ENCODE peak calls at places on chromosomes 5 and 9, in eight cellular contexts. M is M059J, H is ecto neural progenitor cell, P is NCI-H146, Y is adipocyte, K is NCI-H1105, V is NCI-H1436 treated with DMSO at 0.1 percent for 48 hours, D is left kidney. T is an unnamed sample.

GRCh38 chr5:7209583-7210139 is 186.3 kb upstream of the ADCY2 start:
- DNase-seq in V (peak; percentile 70), D (peak; percentile 31), M (no peak), Y (no peak), P (no peak), H (no peak), K (peak; percentile 63), T (no peak)

GRCh38 chr9:33748633-33749304 is 46.6 kb upstream of the PRSS3 start:
- DNase-seq in D (no peak), H (no peak), V (no peak), K (no peak), Y (no peak), P (no peak), M (no peak), T (no peak)

GRCh38 chr5:15320896-15321295 is 179.1 kb upstream of the FBXL7 start:
- DNase-seq in Y (no peak), M (no peak), K (peak; percentile 8), D (peak; percentile 81), V (no peak), H (no peak), P (no peak), T (no peak)

GRCh38 chr9:131738838-131739191 is 1.1 kb downstream of the RAPGEF1 start:
- DNase-seq in M (no peak), P (peak; percentile 25), K (no peak), V (no peak), D (no peak), H (no peak), Y (no peak), T (no peak)

GRCh38 chr5:141821430-141821925 is 56.7 kb downstream of the PCDH1 start:
- DNase-seq in P (peak; percentile 26), Y (peak; percentile 97), D (peak; percentile 50), K (no peak), H (no peak), V (no peak), M (peak; percentile 74), T (no peak)

GRCh38 chr5:127228540-127229184 is 61.9 kb upstream of the MEGF10 start:
- DNase-seq in Y (no peak), V (no peak), K (no peak), H (peak; percentile 61), D (peak; percentile 47), M (no peak), P (no peak), T (no peak)

GRCh38 chr9:2837915-2838314 is 6.0 kb downstream of the PUM3 start:
- DNase-seq in K (no peak), Y (peak; percentile 58), D (no peak), P (no peak), M (peak; percentile 40), V (no peak), H (no peak), T (no peak)

GRCh38 chr5:113510836-113511451 is 2.5 kb upstream of the YTHDC2 start:
- DNase-seq in D (peak; percentile 43), V (no peak), P (peak; percentile 31), H (no peak), Y (peak; percentile 74), M (peak; percentile 50), K (no peak), T (no peak)

GRCh38 chr9:3648722-3649121 is 122.9 kb upstream of the RFX3 start:
- DNase-seq in D (no peak), H (no peak), P (no peak), V (no peak), M (no peak), K (no peak), Y (no peak), T (no peak)

GRCh38 chr5:65066385-65066784 is 297.7 kb downstream of the CWC27 start:
- DNase-seq in M (no peak), P (no peak), D (peak; percentile 21), Y (no peak), H (no peak), K (no peak), V (no peak), T (no peak)

GRCh38 chr5:143679777-143680176 is 132.2 kb upstream of the HMHB1 start:
- DNase-seq in K (no peak), M (peak; percentile 85), V (no peak), H (no peak), P (no peak), D (no peak), Y (peak; percentile 35), T (no peak)

GRCh38 chr5:37005946-37006540 is 129.5 kb downstream of the NIPBL start:
- DNase-seq in D (peak; percentile 36), H (no peak), V (no peak), K (no peak), M (peak; percentile 46), P (no peak), Y (peak; percentile 65), T (no peak)

GRCh38 chr5:135861646-135862045 is 27.2 kb downstream of the SLC25A48 start:
- DNase-seq in M (no peak), K (no peak), Y (peak; percentile 3), V (no peak), D (no peak), H (no peak), P (no peak), T (no peak)

GRCh38 chr9:115524467-115525059 is 406.6 kb upstream of the TNC start:
- DNase-seq in H (peak; percentile 52), M (peak; percentile 81), P (no peak), K (peak; percentile 50), D (peak; percentile 91), V (no peak), Y (peak; percentile 85), T (no peak)

GRCh38 chr5:120873083-120873482 is 409.0 kb downstream of the PRR16 start:
- DNase-seq in D (no peak), V (no peak), P (no peak), K (no peak), Y (peak; percentile 73), H (no peak), M (peak; percentile 16), T (no peak)

GRCh38 chr5:159581502-159582249 is 251.4 kb upstream of the IL12B start:
- DNase-seq in M (peak; percentile 99), K (peak; percentile 36), H (no peak), Y (peak; percentile 42), P (no peak), D (peak; percentile 10), V (no peak), T (no peak)

GRCh38 chr5:159817262-159818029 is 98.8 kb upstream of the ADRA1B start:
- DNase-seq in Y (no peak), V (no peak), D (peak; percentile 5), H (no peak), K (no peak), P (no peak), M (no peak), T (peak; percentile 44)

GRCh38 chr9:136568288-136569081 is 22.6 kb upstream of the NOTCH1 start:
- DNase-seq in Y (no peak), M (no peak), H (no peak), P (no peak), D (no peak), K (no peak), V (no peak), T (no peak)

GRCh38 chr9:69089491-69089890 is 53.9 kb downstream of the FXN start:
- DNase-seq in M (no peak), V (no peak), Y (no peak), D (peak; percentile 41), K (no peak), P (peak; percentile 52), H (no peak), T (no peak)

GRCh38 chr5:179902763-179903158 is 4.9 kb downstream of the TBC1D9B start:
- DNase-seq in V (no peak), D (no peak), P (no peak), Y (no peak), K (no peak), H (no peak), M (no peak), T (no peak)

GRCh38 chr9:98884849-98885248 is 58.9 kb upstream of the COL15A1 start:
- DNase-seq in H (no peak), K (no peak), Y (no peak), P (no peak), D (no peak), M (no peak), V (no peak), T (no peak)

GRCh38 chr9:114364123-114364522 is 23.7 kb downstream of the AKNA start:
- DNase-seq in Y (peak; percentile 90), D (no peak), V (no peak), H (no peak), K (no peak), P (no peak), M (peak; percentile 98), T (no peak)

GRCh38 chr9:128728298-128728697 is 4.4 kb upstream of the ZDHHC12 start:
- DNase-seq in V (no peak), P (no peak), Y (no peak), D (no peak), H (no peak), M (no peak), K (no peak), T (no peak)

GRCh38 chr5:34452170-34452828 is 203.8 kb upstream of the RAI14 start:
- DNase-seq in H (no peak), D (peak; percentile 58), K (no peak), V (no peak), P (peak; percentile 64), Y (peak; percentile 41), M (peak; percentile 39), T (no peak)

GRCh38 chr5:157494178-157494830 is 34.3 kb downstream of the NIPAL4 start:
- DNase-seq in D (no peak), H (no peak), K (no peak), M (no peak), P (no peak), Y (no peak), V (no peak), T (no peak)

GRCh38 chr5:41071975-41072374 is 833 bp upstream of the MROH2B start:
- DNase-seq in H (no peak), M (peak; percentile 92), D (no peak), Y (peak; percentile 34), V (no peak), K (no peak), P (no peak), T (no peak)

GRCh38 chr5:14134086-14134485 is 9.1 kb upstream of the TRIO start:
- DNase-seq in V (no peak), Y (no peak), M (peak; percentile 32), P (no peak), D (no peak), K (no peak), H (no peak), T (no peak)

GRCh38 chr5:107812570-107813141 is 141.9 kb upstream of the EFNA5 start:
- DNase-seq in V (no peak), P (no peak), D (peak; percentile 24), M (peak; percentile 74), K (no peak), Y (peak; percentile 76), H (no peak), T (no peak)

GRCh38 chr5:128736567-128736966 is 198.5 kb upstream of the FBN2 start:
- DNase-seq in D (no peak), V (no peak), K (no peak), P (no peak), H (no peak), Y (peak; percentile 61), M (no peak), T (no peak)